ENCODE peak calls at places on chromosomes 16 and 17, in seven cellular contexts. One of them, this sample, is unnamed.

GRCh38 chr17:80087346-80088265 is 13.8 kb upstream of the GAA start:
- DNase-seq in NCI-H748 treated with DMSO at 0.1 percent for 48 hours: no peak
- DNase-seq in activated gamma-delta T cell treated with Interleukin-2 at 50 U/mL for 16 hours: no peak
- DNase-seq in H54: no peak
- DNase-seq in left ventricle myocardium inferior: no peak
- DNase-seq in NCI-H1105 treated with DMSO at 0.1 percent for 48 hours: no peak
- DNase-seq in amniotic epithelial cell: no peak
- DNase-seq in this sample: no peak

GRCh38 chr16:82507271-82507670 is 119.5 kb upstream of the CDH13 start:
- DNase-seq in NCI-H748 treated with DMSO at 0.1 percent for 48 hours: no peak
- DNase-seq in activated gamma-delta T cell treated with Interleukin-2 at 50 U/mL for 16 hours: no peak
- DNase-seq in left ventricle myocardium inferior: no peak
- DNase-seq in NCI-H1105 treated with DMSO at 0.1 percent for 48 hours: no peak
- DNase-seq in amniotic epithelial cell: no peak
- DNase-seq in H54: no peak
- DNase-seq in this sample: no peak

GRCh38 chr17:21304091-21304490 is 19.6 kb downstream of the MAP2K3 start:
- DNase-seq in NCI-H1105 treated with DMSO at 0.1 percent for 48 hours: no peak
- DNase-seq in amniotic epithelial cell: no peak
- DNase-seq in left ventricle myocardium inferior: peak
- DNase-seq in H54: no peak
- DNase-seq in NCI-H748 treated with DMSO at 0.1 percent for 48 hours: no peak
- DNase-seq in activated gamma-delta T cell treated with Interleukin-2 at 50 U/mL for 16 hours: no peak
- DNase-seq in this sample: no peak

GRCh38 chr17:1779571-1780074 is 17.8 kb downstream of the SERPINF1 start:
- DNase-seq in NCI-H1105 treated with DMSO at 0.1 percent for 48 hours: no peak
- DNase-seq in left ventricle myocardium inferior: peak
- DNase-seq in amniotic epithelial cell: peak
- DNase-seq in activated gamma-delta T cell treated with Interleukin-2 at 50 U/mL for 16 hours: no peak
- DNase-seq in NCI-H748 treated with DMSO at 0.1 percent for 48 hours: no peak
- DNase-seq in H54: peak
- DNase-seq in this sample: peak

GRCh38 chr16:31869511-31870201 is 4.0 kb upstream of the ZNF267 start:
- DNase-seq in left ventricle myocardium inferior: no peak
- DNase-seq in amniotic epithelial cell: peak
- DNase-seq in NCI-H1105 treated with DMSO at 0.1 percent for 48 hours: no peak
- DNase-seq in NCI-H748 treated with DMSO at 0.1 percent for 48 hours: no peak
- DNase-seq in activated gamma-delta T cell treated with Interleukin-2 at 50 U/mL for 16 hours: peak
- DNase-seq in H54: peak
- DNase-seq in this sample: peak

GRCh38 chr16:12612598-12613101 is 191.0 kb downstream of the CPPED1 start:
- DNase-seq in activated gamma-delta T cell treated with Interleukin-2 at 50 U/mL for 16 hours: no peak
- DNase-seq in H54: no peak
- DNase-seq in NCI-H748 treated with DMSO at 0.1 percent for 48 hours: no peak
- DNase-seq in NCI-H1105 treated with DMSO at 0.1 percent for 48 hours: no peak
- DNase-seq in left ventricle myocardium inferior: no peak
- DNase-seq in amniotic epithelial cell: no peak
- DNase-seq in this sample: no peak

GRCh38 chr17:31645351-31645750 is 213.7 kb downstream of the COPRS start:
- DNase-seq in left ventricle myocardium inferior: no peak
- DNase-seq in amniotic epithelial cell: no peak
- DNase-seq in activated gamma-delta T cell treated with Interleukin-2 at 50 U/mL for 16 hours: no peak
- DNase-seq in NCI-H748 treated with DMSO at 0.1 percent for 48 hours: no peak
- DNase-seq in NCI-H1105 treated with DMSO at 0.1 percent for 48 hours: no peak
- DNase-seq in H54: no peak
- DNase-seq in this sample: no peak

GRCh38 chr16:55701442-55702319 is 45.9 kb downstream of the SLC6A2 start:
- DNase-seq in activated gamma-delta T cell treated with Interleukin-2 at 50 U/mL for 16 hours: no peak
- DNase-seq in H54: peak
- DNase-seq in NCI-H748 treated with DMSO at 0.1 percent for 48 hours: peak
- DNase-seq in left ventricle myocardium inferior: peak
- DNase-seq in amniotic epithelial cell: peak
- DNase-seq in NCI-H1105 treated with DMSO at 0.1 percent for 48 hours: peak
- DNase-seq in this sample: peak

GRCh38 chr16:83211711-83212110 is 584.9 kb downstream of the CDH13 start:
- DNase-seq in activated gamma-delta T cell treated with Interleukin-2 at 50 U/mL for 16 hours: no peak
- DNase-seq in left ventricle myocardium inferior: no peak
- DNase-seq in NCI-H1105 treated with DMSO at 0.1 percent for 48 hours: no peak
- DNase-seq in amniotic epithelial cell: no peak
- DNase-seq in NCI-H748 treated with DMSO at 0.1 percent for 48 hours: no peak
- DNase-seq in H54: no peak
- DNase-seq in this sample: no peak

GRCh38 chr17:28759296-28759865 is 15.6 kb downstream of the TRAF4 start:
- DNase-seq in amniotic epithelial cell: no peak
- DNase-seq in activated gamma-delta T cell treated with Interleukin-2 at 50 U/mL for 16 hours: no peak
- DNase-seq in NCI-H748 treated with DMSO at 0.1 percent for 48 hours: no peak
- DNase-seq in left ventricle myocardium inferior: no peak
- DNase-seq in H54: no peak
- DNase-seq in NCI-H1105 treated with DMSO at 0.1 percent for 48 hours: no peak
- DNase-seq in this sample: no peak

GRCh38 chr16:88649195-88649923 is 1.5 kb downstream of the CYBA start:
- DNase-seq in activated gamma-delta T cell treated with Interleukin-2 at 50 U/mL for 16 hours: no peak
- DNase-seq in H54: no peak
- DNase-seq in left ventricle myocardium inferior: no peak
- DNase-seq in amniotic epithelial cell: no peak
- DNase-seq in NCI-H1105 treated with DMSO at 0.1 percent for 48 hours: peak
- DNase-seq in NCI-H748 treated with DMSO at 0.1 percent for 48 hours: no peak
- DNase-seq in this sample: no peak

GRCh38 chr17:12727881-12728280 is 61.4 kb upstream of the ARHGAP44 start:
- DNase-seq in NCI-H748 treated with DMSO at 0.1 percent for 48 hours: no peak
- DNase-seq in NCI-H1105 treated with DMSO at 0.1 percent for 48 hours: no peak
- DNase-seq in amniotic epithelial cell: peak
- DNase-seq in activated gamma-delta T cell treated with Interleukin-2 at 50 U/mL for 16 hours: no peak
- DNase-seq in left ventricle myocardium inferior: no peak
- DNase-seq in H54: no peak
- DNase-seq in this sample: no peak

GRCh38 chr17:42669705-42670198 is 7.0 kb downstream of the PLEKHH3 start:
- DNase-seq in activated gamma-delta T cell treated with Interleukin-2 at 50 U/mL for 16 hours: no peak
- DNase-seq in NCI-H748 treated with DMSO at 0.1 percent for 48 hours: no peak
- DNase-seq in amniotic epithelial cell: no peak
- DNase-seq in NCI-H1105 treated with DMSO at 0.1 percent for 48 hours: no peak
- DNase-seq in left ventricle myocardium inferior: no peak
- DNase-seq in H54: peak
- DNase-seq in this sample: no peak

GRCh38 chr17:73650617-73651200 is 6.5 kb upstream of the SDK2 start:
- DNase-seq in H54: no peak
- DNase-seq in activated gamma-delta T cell treated with Interleukin-2 at 50 U/mL for 16 hours: no peak
- DNase-seq in amniotic epithelial cell: no peak
- DNase-seq in NCI-H1105 treated with DMSO at 0.1 percent for 48 hours: no peak
- DNase-seq in left ventricle myocardium inferior: no peak
- DNase-seq in NCI-H748 treated with DMSO at 0.1 percent for 48 hours: no peak
- DNase-seq in this sample: no peak

GRCh38 chr16:84247844-84248243 is 8.0 kb upstream of the KCNG4 start:
- DNase-seq in NCI-H748 treated with DMSO at 0.1 percent for 48 hours: no peak
- DNase-seq in NCI-H1105 treated with DMSO at 0.1 percent for 48 hours: no peak
- DNase-seq in amniotic epithelial cell: peak
- DNase-seq in activated gamma-delta T cell treated with Interleukin-2 at 50 U/mL for 16 hours: no peak
- DNase-seq in left ventricle myocardium inferior: no peak
- DNase-seq in H54: peak
- DNase-seq in this sample: no peak

GRCh38 chr17:28524476-28525415 is 18.6 kb downstream of the FOXN1 start:
- DNase-seq in amniotic epithelial cell: peak
- DNase-seq in H54: peak
- DNase-seq in left ventricle myocardium inferior: no peak
- DNase-seq in NCI-H748 treated with DMSO at 0.1 percent for 48 hours: no peak
- DNase-seq in NCI-H1105 treated with DMSO at 0.1 percent for 48 hours: no peak
- DNase-seq in activated gamma-delta T cell treated with Interleukin-2 at 50 U/mL for 16 hours: no peak
- DNase-seq in this sample: peak

GRCh38 chr16:4536391-4537106 is 2.0 kb downstream of the CDIP1 start:
- DNase-seq in H54: no peak
- DNase-seq in activated gamma-delta T cell treated with Interleukin-2 at 50 U/mL for 16 hours: no peak
- DNase-seq in left ventricle myocardium inferior: no peak
- DNase-seq in NCI-H748 treated with DMSO at 0.1 percent for 48 hours: no peak
- DNase-seq in NCI-H1105 treated with DMSO at 0.1 percent for 48 hours: no peak
- DNase-seq in amniotic epithelial cell: no peak
- DNase-seq in this sample: no peak

GRCh38 chr17:19769946-19770652 is 22.0 kb upstream of the ALDH3A1 start:
- DNase-seq in left ventricle myocardium inferior: no peak
- DNase-seq in NCI-H748 treated with DMSO at 0.1 percent for 48 hours: no peak
- DNase-seq in amniotic epithelial cell: peak
- DNase-seq in activated gamma-delta T cell treated with Interleukin-2 at 50 U/mL for 16 hours: no peak
- DNase-seq in H54: no peak
- DNase-seq in NCI-H1105 treated with DMSO at 0.1 percent for 48 hours: no peak
- DNase-seq in this sample: no peak

GRCh38 chr16:85914423-85914794 is 15.4 kb downstream of the IRF8 start:
- DNase-seq in amniotic epithelial cell: no peak
- DNase-seq in H54: no peak
- DNase-seq in activated gamma-delta T cell treated with Interleukin-2 at 50 U/mL for 16 hours: no peak
- DNase-seq in NCI-H748 treated with DMSO at 0.1 percent for 48 hours: no peak
- DNase-seq in NCI-H1105 treated with DMSO at 0.1 percent for 48 hours: no peak
- DNase-seq in left ventricle myocardium inferior: no peak
- DNase-seq in this sample: no peak

GRCh38 chr16:67459066-67459857 is 21.7 kb downstream of the ATP6V0D1 start:
- DNase-seq in NCI-H748 treated with DMSO at 0.1 percent for 48 hours: no peak
- DNase-seq in amniotic epithelial cell: no peak
- DNase-seq in H54: no peak
- DNase-seq in activated gamma-delta T cell treated with Interleukin-2 at 50 U/mL for 16 hours: no peak
- DNase-seq in NCI-H1105 treated with DMSO at 0.1 percent for 48 hours: no peak
- DNase-seq in left ventricle myocardium inferior: peak
- DNase-seq in this sample: peak

GRCh38 chr17:57553991-57554825 is 190.9 kb downstream of the CCDC182 start:
- DNase-seq in left ventricle myocardium inferior: no peak
- DNase-seq in H54: no peak
- DNase-seq in activated gamma-delta T cell treated with Interleukin-2 at 50 U/mL for 16 hours: no peak
- DNase-seq in NCI-H748 treated with DMSO at 0.1 percent for 48 hours: no peak
- DNase-seq in amniotic epithelial cell: peak
- DNase-seq in NCI-H1105 treated with DMSO at 0.1 percent for 48 hours: no peak
- DNase-seq in this sample: no peak

GRCh38 chr17:63949576-63950250 is 17.6 kb upstream of the CD79B start:
- DNase-seq in NCI-H1105 treated with DMSO at 0.1 percent for 48 hours: no peak
- DNase-seq in NCI-H748 treated with DMSO at 0.1 percent for 48 hours: no peak
- DNase-seq in amniotic epithelial cell: no peak
- DNase-seq in left ventricle myocardium inferior: no peak
- DNase-seq in activated gamma-delta T cell treated with Interleukin-2 at 50 U/mL for 16 hours: no peak
- DNase-seq in H54: no peak
- DNase-seq in this sample: no peak

GRCh38 chr17:6677158-6677831 is 25.7 kb downstream of the C17orf100 start:
- DNase-seq in left ventricle myocardium inferior: no peak
- DNase-seq in amniotic epithelial cell: peak
- DNase-seq in activated gamma-delta T cell treated with Interleukin-2 at 50 U/mL for 16 hours: no peak
- DNase-seq in NCI-H1105 treated with DMSO at 0.1 percent for 48 hours: no peak
- DNase-seq in NCI-H748 treated with DMSO at 0.1 percent for 48 hours: no peak
- DNase-seq in H54: peak
- DNase-seq in this sample: no peak

GRCh38 chr17:14741516-14741915 is 440.6 kb downstream of the HS3ST3B1 start:
- DNase-seq in activated gamma-delta T cell treated with Interleukin-2 at 50 U/mL for 16 hours: no peak
- DNase-seq in left ventricle myocardium inferior: no peak
- DNase-seq in NCI-H1105 treated with DMSO at 0.1 percent for 48 hours: no peak
- DNase-seq in amniotic epithelial cell: peak
- DNase-seq in H54: no peak
- DNase-seq in NCI-H748 treated with DMSO at 0.1 percent for 48 hours: no peak
- DNase-seq in this sample: no peak

GRCh38 chr17:16148596-16148995 is 66.7 kb downstream of the NCOR1 start:
- DNase-seq in NCI-H748 treated with DMSO at 0.1 percent for 48 hours: no peak
- DNase-seq in left ventricle myocardium inferior: no peak
- DNase-seq in H54: no peak
- DNase-seq in NCI-H1105 treated with DMSO at 0.1 percent for 48 hours: no peak
- DNase-seq in activated gamma-delta T cell treated with Interleukin-2 at 50 U/mL for 16 hours: no peak
- DNase-seq in amniotic epithelial cell: no peak
- DNase-seq in this sample: no peak

GRCh38 chr16:820730-821129 is 20.2 kb upstream of the GNG13 start:
- DNase-seq in NCI-H748 treated with DMSO at 0.1 percent for 48 hours: no peak
- DNase-seq in H54: no peak
- DNase-seq in amniotic epithelial cell: no peak
- DNase-seq in NCI-H1105 treated with DMSO at 0.1 percent for 48 hours: no peak
- DNase-seq in activated gamma-delta T cell treated with Interleukin-2 at 50 U/mL for 16 hours: no peak
- DNase-seq in left ventricle myocardium inferior: no peak
- DNase-seq in this sample: no peak

GRCh38 chr17:33511670-33512069 is 218.6 kb upstream of the ASIC2 start:
- DNase-seq in H54: no peak
- DNase-seq in amniotic epithelial cell: no peak
- DNase-seq in NCI-H748 treated with DMSO at 0.1 percent for 48 hours: no peak
- DNase-seq in NCI-H1105 treated with DMSO at 0.1 percent for 48 hours: no peak
- DNase-seq in activated gamma-delta T cell treated with Interleukin-2 at 50 U/mL for 16 hours: no peak
- DNase-seq in left ventricle myocardium inferior: no peak
- DNase-seq in this sample: no peak

GRCh38 chr17:77206125-77206523 is 65.4 kb downstream of the SEC14L1 start:
- DNase-seq in NCI-H748 treated with DMSO at 0.1 percent for 48 hours: no peak
- DNase-seq in NCI-H1105 treated with DMSO at 0.1 percent for 48 hours: no peak
- DNase-seq in amniotic epithelial cell: no peak
- DNase-seq in left ventricle myocardium inferior: no peak
- DNase-seq in H54: no peak
- DNase-seq in activated gamma-delta T cell treated with Interleukin-2 at 50 U/mL for 16 hours: no peak
- DNase-seq in this sample: no peak

GRCh38 chr17:81057079-81057730 is 22.3 kb downstream of the BAIAP2 start:
- DNase-seq in NCI-H748 treated with DMSO at 0.1 percent for 48 hours: no peak
- DNase-seq in NCI-H1105 treated with DMSO at 0.1 percent for 48 hours: no peak
- DNase-seq in H54: peak
- DNase-seq in left ventricle myocardium inferior: peak
- DNase-seq in activated gamma-delta T cell treated with Interleukin-2 at 50 U/mL for 16 hours: no peak
- DNase-seq in amniotic epithelial cell: peak
- DNase-seq in this sample: no peak

GRCh38 chr17:52138350-52138749 is 20.2 kb downstream of the CA10 start:
- DNase-seq in amniotic epithelial cell: no peak
- DNase-seq in NCI-H748 treated with DMSO at 0.1 percent for 48 hours: no peak
- DNase-seq in H54: no peak
- DNase-seq in activated gamma-delta T cell treated with Interleukin-2 at 50 U/mL for 16 hours: no peak
- DNase-seq in left ventricle myocardium inferior: no peak
- DNase-seq in NCI-H1105 treated with DMSO at 0.1 percent for 48 hours: no peak
- DNase-seq in this sample: no peak

GRCh38 chr17:48748728-48749566 is 20.4 kb upstream of the HOXB13 start:
- DNase-seq in NCI-H748 treated with DMSO at 0.1 percent for 48 hours: no peak
- DNase-seq in left ventricle myocardium inferior: no peak
- DNase-seq in amniotic epithelial cell: no peak
- DNase-seq in H54: no peak
- DNase-seq in activated gamma-delta T cell treated with Interleukin-2 at 50 U/mL for 16 hours: no peak
- DNase-seq in NCI-H1105 treated with DMSO at 0.1 percent for 48 hours: no peak
- DNase-seq in this sample: no peak

GRCh38 chr17:18967806-18968744 is 16.1 kb downstream of the SLC5A10 start:
- DNase-seq in H54: no peak
- DNase-seq in amniotic epithelial cell: no peak
- DNase-seq in activated gamma-delta T cell treated with Interleukin-2 at 50 U/mL for 16 hours: no peak
- DNase-seq in NCI-H1105 treated with DMSO at 0.1 percent for 48 hours: no peak
- DNase-seq in NCI-H748 treated with DMSO at 0.1 percent for 48 hours: no peak
- DNase-seq in left ventricle myocardium inferior: no peak
- DNase-seq in this sample: no peak

GRCh38 chr17:81582341-81582740 is 30.2 kb upstream of the FAAP100 start:
- DNase-seq in activated gamma-delta T cell treated with Interleukin-2 at 50 U/mL for 16 hours: no peak
- DNase-seq in left ventricle myocardium inferior: no peak
- DNase-seq in amniotic epithelial cell: peak
- DNase-seq in NCI-H748 treated with DMSO at 0.1 percent for 48 hours: no peak
- DNase-seq in H54: no peak
- DNase-seq in NCI-H1105 treated with DMSO at 0.1 percent for 48 hours: no peak
- DNase-seq in this sample: no peak

GRCh38 chr16:87963400-87963799 is 12.2 kb downstream of the BANP start:
- DNase-seq in activated gamma-delta T cell treated with Interleukin-2 at 50 U/mL for 16 hours: peak
- DNase-seq in left ventricle myocardium inferior: no peak
- DNase-seq in H54: peak
- DNase-seq in NCI-H1105 treated with DMSO at 0.1 percent for 48 hours: no peak
- DNase-seq in NCI-H748 treated with DMSO at 0.1 percent for 48 hours: no peak
- DNase-seq in amniotic epithelial cell: peak
- DNase-seq in this sample: peak

GRCh38 chr17:76199466-76199865 is 40.8 kb downstream of the RNF157 start:
- DNase-seq in NCI-H748 treated with DMSO at 0.1 percent for 48 hours: no peak
- DNase-seq in H54: no peak
- DNase-seq in activated gamma-delta T cell treated with Interleukin-2 at 50 U/mL for 16 hours: peak
- DNase-seq in NCI-H1105 treated with DMSO at 0.1 percent for 48 hours: no peak
- DNase-seq in amniotic epithelial cell: no peak
- DNase-seq in left ventricle myocardium inferior: no peak
- DNase-seq in this sample: no peak

GRCh38 chr16:15857779-15858560 is 1.1 kb upstream of the MYH11 start:
- DNase-seq in NCI-H748 treated with DMSO at 0.1 percent for 48 hours: no peak
- DNase-seq in amniotic epithelial cell: peak
- DNase-seq in NCI-H1105 treated with DMSO at 0.1 percent for 48 hours: no peak
- DNase-seq in activated gamma-delta T cell treated with Interleukin-2 at 50 U/mL for 16 hours: no peak
- DNase-seq in left ventricle myocardium inferior: peak
- DNase-seq in H54: peak
- DNase-seq in this sample: peak

GRCh38 chr16:4561565-4561964 is 5.4 kb downstream of the C16orf96 start:
- DNase-seq in H54: no peak
- DNase-seq in NCI-H748 treated with DMSO at 0.1 percent for 48 hours: no peak
- DNase-seq in activated gamma-delta T cell treated with Interleukin-2 at 50 U/mL for 16 hours: no peak
- DNase-seq in NCI-H1105 treated with DMSO at 0.1 percent for 48 hours: no peak
- DNase-seq in left ventricle myocardium inferior: no peak
- DNase-seq in amniotic epithelial cell: no peak
- DNase-seq in this sample: no peak

GRCh38 chr16:17347624-17348023 is 123.1 kb downstream of the XYLT1 start:
- DNase-seq in NCI-H1105 treated with DMSO at 0.1 percent for 48 hours: no peak
- DNase-seq in left ventricle myocardium inferior: peak
- DNase-seq in activated gamma-delta T cell treated with Interleukin-2 at 50 U/mL for 16 hours: no peak
- DNase-seq in H54: no peak
- DNase-seq in amniotic epithelial cell: no peak
- DNase-seq in NCI-H748 treated with DMSO at 0.1 percent for 48 hours: no peak
- DNase-seq in this sample: no peak